ENCODE peak calls at places on chromosomes 5 and 9, in nine cellular contexts. S is testis, J is K562, G is ovary, U is stomach, Z is IMR-90, E is tibial nerve, C is spleen, B is heart left ventricle. R is an unnamed sample.
A peak's percentile ranks its signal among the peaks of the same experiment; 100 is the strongest.

GRCh38 chr5:14308384-14309154 is 165.4 kb downstream of the TRIO start:
- DNase-seq in S (no peak), J (no peak), G (no peak), U (no peak), Z (no peak), E (no peak), C (no peak), B (no peak), R (no peak)

GRCh38 chr5:173515526-173515925 is 100.9 kb downstream of the BOD1 start:
- DNase-seq in S (no peak), J (no peak), G (no peak), U (no peak), Z (peak; percentile 76), E (no peak), C (no peak), B (no peak), R (no peak)

GRCh38 chr9:27672730-27673129 is 99.4 kb upstream of the C9orf72 start:
- DNase-seq in S (no peak), J (no peak), G (no peak), U (no peak), Z (no peak), E (no peak), C (no peak), B (no peak), R (no peak)

GRCh38 chr9:92807757-92808725 is 43.4 kb upstream of the BICD2 start:
- DNase-seq in S (no peak), J (no peak), G (no peak), U (no peak), Z (no peak), E (no peak), C (peak; percentile 76), B (no peak), R (no peak)

GRCh38 chr9:8143677-8144076 is 344.1 kb upstream of the DMAC1 start:
- DNase-seq in S (no peak), J (no peak), G (no peak), U (no peak), Z (no peak), E (no peak), C (no peak), B (no peak), R (no peak)

GRCh38 chr5:148998174-148998797 is 64.6 kb downstream of the SH3TC2 start:
- DNase-seq in S (peak; percentile 40), J (peak; percentile 16), G (no peak), U (no peak), Z (peak; percentile 75), E (no peak), C (no peak), B (no peak), R (peak; percentile 39)

GRCh38 chr9:124574944-124575343 is 67.7 kb upstream of the NR5A1 start:
- DNase-seq in S (no peak), J (no peak), G (no peak), U (no peak), Z (peak; percentile 91), E (no peak), C (no peak), B (no peak), R (no peak)

GRCh38 chr9:135888766-135889394 is 18.5 kb downstream of the CAMSAP1 start:
- DNase-seq in S (no peak), J (no peak), G (no peak), U (peak; percentile 24), Z (no peak), E (no peak), C (no peak), B (no peak), R (no peak)

GRCh38 chr9:134396258-134396742 is 70.0 kb downstream of the RXRA start:
- DNase-seq in S (no peak), J (no peak), G (no peak), U (no peak), Z (no peak), E (no peak), C (peak; percentile 95), B (no peak), R (no peak)

GRCh38 chr5:74761241-74761640 is 5.7 kb downstream of the GFM2 start:
- DNase-seq in S (no peak), J (no peak), G (no peak), U (no peak), Z (peak; percentile 3), E (no peak), C (no peak), B (no peak), R (no peak)

GRCh38 chr5:96146675-96147074 is 185.0 kb upstream of the ELL2 start:
- DNase-seq in S (peak; percentile 25), J (peak; percentile 20), G (no peak), U (no peak), Z (peak; percentile 95), E (no peak), C (no peak), B (no peak), R (no peak)

GRCh38 chr5:154351141-154351540 is 94.7 kb upstream of the SAP30L start:
- DNase-seq in S (no peak), J (no peak), G (no peak), U (no peak), Z (no peak), E (no peak), C (no peak), B (no peak), R (no peak)
- H3K27ac ChIP-seq in S (no peak overlapping the region), J (no peak overlapping the region), G (no peak overlapping the region), U (no peak overlapping the region), Z (no peak overlapping the region), E (no peak overlapping the region), C (no peak overlapping the region), B (no peak overlapping the region), R (no peak overlapping the region)

GRCh38 chr5:138273834-138274188 is 610 bp downstream of the GFRA3 start:
- DNase-seq in S (no peak), J (no peak), G (no peak), U (no peak), Z (no peak), E (no peak), C (no peak), B (no peak), R (no peak)

GRCh38 chr5:138271281-138271680 is 3.1 kb downstream of the GFRA3 start:
- DNase-seq in S (no peak), J (no peak), G (no peak), U (no peak), Z (no peak), E (no peak), C (no peak), B (no peak), R (no peak)

GRCh38 chr5:138274189-138274853 is at the start of gene GFRA3:
- DNase-seq in S (no peak), J (peak; percentile 78), G (peak; percentile 16), U (no peak), Z (no peak), E (no peak), C (no peak), B (no peak), R (peak; percentile 13)

GRCh38 chr5:138275379-138275782 is 960 bp upstream of the GFRA3 start:
- DNase-seq in S (no peak), J (no peak), G (no peak), U (no peak), Z (no peak), E (no peak), C (no peak), B (no peak), R (no peak)

GRCh38 chr5:138272681-138273080 is 1.7 kb downstream of the GFRA3 start:
- DNase-seq in S (no peak), J (no peak), G (no peak), U (no peak), Z (no peak), E (no peak), C (no peak), B (no peak), R (no peak)
- TF ChIP-seq POLR2A in S (no peak), J (no peak), G (no peak), U (no peak), Z (no peak), E (no peak), C (no peak), B (no peak), R (no peak)

GRCh38 chr9:101737705-101738565 is 512 bp downstream of the GRIN3A start:
- DNase-seq in S (peak; percentile 22), J (no peak), G (no peak), U (no peak), Z (no peak), E (no peak), C (peak; percentile 73), B (no peak), R (peak; percentile 10)
- H3K27me3 ChIP-seq in S (no peaks in the 10 kb centered on the region), J (peaks cover 23% of the 10 kb centered on the region), G (no peaks in the 10 kb centered on the region), U (peaks cover 7% of the 10 kb centered on the region), Z (peaks cover 7% of the 10 kb centered on the region), E (no peaks in the 10 kb centered on the region), C (peaks cover 45% of the 10 kb centered on the region), B (peaks cover 29% of the 10 kb centered on the region), R (peaks cover 35% of the 10 kb centered on the region)

GRCh38 chr9:1919229-1919628 is 95.9 kb upstream of the SMARCA2 start:
- DNase-seq in S (no peak), J (no peak), G (no peak), U (no peak), Z (no peak), E (no peak), C (no peak), B (no peak), R (no peak)
- H3K27ac ChIP-seq in S (no peak overlapping the region), J (no peak overlapping the region), G (no peak overlapping the region), U (no peak overlapping the region), Z (no peak overlapping the region), E (no peak overlapping the region), C (no peak overlapping the region), B (no peak overlapping the region), R (no peak overlapping the region)

DNA sequence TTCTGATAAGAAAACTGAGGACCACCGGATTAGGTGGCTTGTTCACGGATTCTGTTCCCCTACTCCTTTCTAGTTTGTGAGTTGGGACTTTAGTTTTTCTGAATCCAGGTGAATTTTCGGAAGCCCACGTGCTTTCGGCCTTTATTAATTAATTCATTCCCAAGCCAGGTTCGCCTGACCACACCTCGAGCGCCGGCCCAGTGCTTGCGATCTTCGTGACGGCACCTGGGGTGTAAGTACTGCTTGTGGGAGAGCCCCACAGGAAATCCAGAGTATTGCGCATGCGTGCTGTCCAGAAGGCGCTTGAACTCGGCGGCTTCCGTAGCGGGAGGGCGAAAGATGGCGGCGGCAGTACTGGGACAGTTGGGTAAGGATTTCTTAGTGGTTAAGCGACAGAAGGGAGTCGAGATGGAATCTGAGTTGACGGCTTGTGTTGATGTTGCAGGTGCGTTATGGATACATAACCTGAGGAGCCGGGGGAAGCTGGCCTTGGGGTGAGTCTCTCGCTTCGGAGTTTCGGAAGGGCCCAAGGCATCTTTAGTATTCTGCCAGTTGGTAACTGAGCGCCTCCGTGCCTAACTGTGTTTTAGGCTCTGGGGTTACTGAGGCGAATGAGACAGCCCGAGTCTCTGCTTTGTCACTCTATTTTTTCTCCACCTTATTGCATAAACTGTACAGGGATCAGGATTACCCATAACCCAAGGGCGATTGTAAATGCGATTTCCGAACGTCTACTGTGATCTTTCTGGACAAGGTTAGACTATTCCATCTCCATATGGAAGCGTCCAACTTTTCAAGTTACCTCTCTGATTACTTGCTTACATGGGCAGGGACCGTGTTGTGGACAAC is at the start of gene MRPL22:
- DNase-seq in S (peak; percentile 92), J (peak; percentile 92), G (peak; percentile 90), U (peak; percentile 95), Z (peak; percentile 93), E (peak; percentile 84), C (peak; percentile 97), B (peak; percentile 94), R (peak; percentile 93)
- TF ChIP-seq POLR2A in S (no peak), J (peak; percentile 95), G (peak; percentile 39), U (no peak), Z (peak; percentile 48), E (no peak), C (no peak), B (peak; percentile 65), R (peak; percentile 43)

DNA sequence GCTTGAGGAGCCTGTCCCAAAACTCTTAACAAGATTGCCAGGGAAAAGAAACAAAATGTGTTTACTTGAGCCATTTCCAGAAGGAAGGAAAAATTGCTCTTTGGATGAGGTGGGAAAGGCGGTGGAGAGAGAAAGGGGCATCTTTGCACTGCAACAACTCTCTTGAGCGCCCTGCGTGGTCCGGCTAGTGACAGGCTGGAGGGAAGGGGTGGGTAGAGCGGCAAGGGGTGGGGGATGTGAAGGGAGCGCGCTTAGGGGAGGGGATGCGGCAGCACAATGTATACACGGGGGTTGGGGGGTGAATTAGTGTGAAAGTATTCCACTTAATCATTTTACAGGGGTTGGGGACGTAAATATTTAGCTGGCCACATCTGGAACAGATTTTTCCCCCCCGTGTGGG is 1.3 kb downstream of the FGF10 start:
- DNase-seq in S (peak; percentile 20), J (no peak), G (peak; percentile 18), U (no peak), Z (no peak), E (no peak), C (no peak), B (no peak), R (peak; percentile 27)
- H3K27me3 ChIP-seq in S (no peaks in the 10 kb centered on the region), J (no peaks in the 10 kb centered on the region), G (no peaks in the 10 kb centered on the region), U (no peaks in the 10 kb centered on the region), Z (peaks cover 17% of the 10 kb centered on the region), E (no peaks in the 10 kb centered on the region), C (peaks cover 39% of the 10 kb centered on the region), B (peaks cover 10% of the 10 kb centered on the region), R (no peaks in the 10 kb centered on the region)